ENCODE peak calls at places on chromosomes 12 and 14, in five cellular contexts. Y is GM23338, X is K562, U is mammary epithelial cell, S is H1. F is an unnamed sample.

GRCh38 chr14:102768223-102769048 is 8.8 kb upstream of the TRAF3 start:
- DNase-seq in Y (no peak), X (no peak), U (no peak), S (no peak), F (no peak)

GRCh38 chr12:3751151-3752095 is 1.5 kb downstream of the CRACR2A start:
- DNase-seq in Y (no peak), X (no peak), U (no peak), S (no peak), F (no peak)

GRCh38 chr12:131831021-131831571 is 2.9 kb downstream of the MMP17 start:
- DNase-seq in Y (no peak), X (no peak), U (peak), S (no peak), F (no peak)

GRCh38 chr12:123264642-123265041 is 7.0 kb downstream of the CDK2AP1 start:
- DNase-seq in Y (peak), X (no peak), U (no peak), S (no peak), F (peak)

GRCh38 chr12:93153321-93153720 is 224.2 kb upstream of the EEA1 start:
- DNase-seq in Y (no peak), X (no peak), U (no peak), S (no peak), F (no peak)

GRCh38 chr14:52012635-52013034 is 23.3 kb downstream of the RTRAF start:
- DNase-seq in Y (peak), X (no peak), U (no peak), S (no peak), F (no peak)

GRCh38 chr14:95667251-95667693 is 19.0 kb upstream of the TCL1B start:
- DNase-seq in Y (no peak), X (no peak), U (no peak), S (no peak), F (peak)

GRCh38 chr12:67747869-67748760 is 99.6 kb downstream of the DYRK2 start:
- DNase-seq in Y (no peak), X (no peak), U (peak), S (no peak), F (no peak)

GRCh38 chr14:70622111-70622712 is 19.5 kb upstream of the TTC9 start:
- DNase-seq in Y (peak), X (no peak), U (peak), S (no peak), F (peak)

GRCh38 chr12:537772-538171 is 78.0 kb downstream of the B4GALNT3 start:
- DNase-seq in Y (no peak), X (no peak), U (peak), S (no peak), F (no peak)

DNA sequence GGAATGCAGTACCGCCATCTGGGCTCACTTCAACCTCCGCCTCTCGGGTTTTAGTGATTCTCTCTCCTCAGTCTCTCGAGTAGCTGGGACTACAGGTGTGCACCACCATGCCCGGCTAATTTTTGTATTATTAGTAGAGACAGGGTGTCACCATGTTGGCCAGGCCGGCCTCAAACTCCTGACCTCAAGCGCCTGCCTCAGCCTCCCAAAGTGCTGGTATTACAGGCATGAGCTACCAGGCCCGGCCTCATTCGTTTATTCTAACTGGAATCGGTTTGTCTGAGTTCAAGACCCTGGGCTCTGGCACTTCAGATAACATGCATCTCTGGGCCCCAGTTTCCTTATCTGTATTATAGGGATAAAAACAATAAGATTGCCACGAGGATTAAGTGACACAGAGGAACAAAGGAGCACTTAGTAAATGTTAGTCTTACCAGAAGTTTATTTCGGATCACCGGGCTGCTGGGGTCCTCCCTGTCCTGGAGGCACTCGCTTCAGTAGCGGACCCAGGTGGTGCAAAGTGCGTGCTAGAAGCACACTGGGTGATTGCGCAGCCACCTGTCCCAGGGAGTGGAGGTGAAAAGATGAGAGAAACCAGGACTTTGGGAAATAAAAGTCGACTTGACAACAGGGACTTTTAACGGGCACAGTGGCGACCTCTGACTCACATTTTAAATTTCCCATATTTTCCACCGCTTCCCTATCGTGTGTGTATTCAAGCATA is 37.5 kb downstream of the ACACB start:
- DNase-seq in Y (peak), X (peak), U (peak), S (no peak), F (peak)
- H3K27ac ChIP-seq in Y (no peak), X (no peak), U (no peak), S (no peak), F (no peak)

DNA sequence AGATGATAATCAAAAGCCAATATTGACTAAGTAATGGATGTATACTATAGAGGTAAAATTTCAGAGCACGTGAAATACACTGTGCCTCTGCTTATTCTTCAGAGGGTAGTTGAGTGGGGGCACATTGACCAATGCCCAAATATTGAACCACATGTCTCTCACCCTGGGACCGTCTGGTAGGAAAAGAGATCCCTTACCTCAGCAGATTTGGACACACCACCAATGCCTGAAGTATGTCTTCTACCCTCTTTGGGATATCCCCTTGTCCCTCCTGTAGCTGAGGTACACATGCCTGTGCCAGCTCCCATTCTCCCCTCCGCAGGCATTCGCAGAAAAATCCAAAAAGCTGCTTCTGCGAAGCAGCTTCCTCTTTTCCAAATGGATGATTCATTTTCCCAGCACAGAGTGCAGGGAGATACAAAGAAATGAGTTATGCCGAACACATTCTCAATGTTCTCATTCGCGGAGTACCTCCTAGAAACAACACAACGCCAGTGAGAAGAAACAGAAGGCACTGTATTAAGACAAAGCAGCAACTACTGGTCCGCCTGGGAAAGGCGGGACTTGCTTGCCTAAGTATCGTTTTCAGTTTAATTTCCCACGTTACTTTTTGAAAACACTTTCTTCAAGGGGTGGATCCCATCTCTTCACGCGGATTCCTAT is 686 bp downstream of the ZFYVE26 start:
- DNase-seq in Y (peak), X (no peak), U (peak), S (no peak), F (peak)
- H2AFZ ChIP-seq in Y (peak), X (peak), U (peak), S (peak), F (peak)

DNA sequence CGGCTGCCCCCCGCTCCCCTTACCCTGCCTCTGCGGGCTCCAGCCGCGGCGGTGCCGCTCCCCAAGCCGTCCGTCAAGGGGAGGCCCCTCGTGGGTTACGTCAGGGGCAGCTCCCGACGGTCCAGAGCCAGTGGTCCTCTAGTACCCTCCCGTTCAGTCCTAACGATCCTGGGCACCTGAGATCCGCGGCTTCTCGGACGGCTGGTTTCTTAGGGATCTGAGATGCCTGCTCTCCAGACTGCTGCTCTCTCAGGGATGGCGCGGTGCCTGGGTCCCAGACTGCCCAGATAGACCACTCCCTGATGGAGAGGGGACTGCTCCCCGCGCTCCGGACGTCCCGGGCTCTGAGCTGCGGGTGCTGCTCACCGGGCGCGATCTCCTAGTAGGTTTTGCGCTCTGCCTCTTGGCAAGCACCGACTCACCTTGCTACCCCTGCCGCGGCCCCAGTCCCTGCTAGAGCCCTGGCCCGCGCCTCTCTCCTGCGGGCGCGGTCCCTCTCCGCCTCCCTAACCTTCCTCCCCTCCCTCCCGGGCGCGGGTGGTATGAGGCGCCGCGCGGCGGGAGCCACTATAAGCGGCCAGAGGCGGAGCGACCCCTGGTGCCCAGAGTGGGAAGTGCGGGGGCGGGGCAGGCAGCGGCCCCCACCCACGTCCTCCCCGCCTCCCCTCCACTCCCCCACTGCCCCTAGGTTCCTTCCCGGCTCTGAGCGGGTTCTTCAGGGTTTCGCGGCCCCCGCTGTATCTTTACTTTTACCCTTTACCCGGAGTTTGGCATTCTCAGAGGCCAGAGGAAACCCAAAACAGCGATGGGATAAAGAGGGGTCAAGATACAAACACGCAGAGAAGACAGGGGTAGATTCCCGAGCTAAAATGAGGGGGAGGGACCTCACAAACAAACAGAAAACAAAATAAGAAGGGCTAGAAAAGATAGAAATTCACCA is at the start of gene C1QL4:
- DNase-seq in Y (peak), X (peak), U (peak), S (no peak), F (peak)
- TF ChIP-seq EZH2 in Y (peak), X (no peak), U (peak), S (peak), F (peak)

DNA sequence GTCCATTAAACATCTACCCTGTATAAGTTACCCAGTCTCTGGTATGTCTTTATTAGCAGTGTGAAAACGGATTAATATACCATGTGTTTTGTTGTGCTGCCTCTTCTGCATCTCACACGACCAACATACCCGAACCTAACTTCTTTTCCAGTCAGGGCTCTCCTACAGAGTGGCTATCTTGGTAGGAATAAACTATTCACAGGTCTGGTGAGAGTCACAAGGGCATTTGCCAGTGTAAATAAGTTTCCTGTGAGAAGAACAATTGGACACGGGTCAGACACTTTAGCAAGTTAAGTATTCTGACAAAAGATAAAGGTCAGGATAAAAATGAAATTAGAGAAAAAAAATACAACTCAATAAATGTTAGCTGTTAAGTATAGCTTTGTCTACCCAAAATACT is 60.9 kb downstream of the MYF5 start:
- DNase-seq in Y (no peak), X (no peak), U (no peak), S (no peak), F (no peak)
- H3K27ac ChIP-seq in Y (no peak), X (no peak), U (peak), S (no peak), F (no peak)